ENCODE peak calls at places on chromosomes 7 and 10, in ten cellular contexts. A is AG20443, I is iPS-NIHi11, E is ascending aorta, O is NCI-H1092, N is NCI-H1417, S is GDM1, X is foreskin fibroblast, W is heart right ventricle, D is neural progenitor cell. J is an unnamed sample.

GRCh38 chr10:131250454-131251145 is 60.9 kb downstream of the TCERG1L start:
- DNase-seq in A (no peak), I (no peak), E (no peak), O (no peak), N (no peak), S (no peak), X (no peak), W (no peak), D (peak), J (no peak)

GRCh38 chr10:78798976-78799730 is 269.6 kb upstream of the ZMIZ1 start:
- DNase-seq in A (no peak), I (no peak), E (no peak), O (no peak), N (no peak), S (no peak), X (peak), W (no peak), D (no peak), J (no peak)

GRCh38 chr10:76382381-76382851 is 951.0 kb downstream of the LRMDA start:
- DNase-seq in A (peak), I (no peak), E (no peak), O (no peak), N (no peak), S (no peak), X (peak), W (no peak), D (no peak), J (no peak)

GRCh38 chr7:8121243-8121642 is 140.7 kb downstream of the ICA1 start:
- DNase-seq in A (no peak), I (no peak), E (no peak), O (no peak), N (no peak), S (no peak), X (no peak), W (no peak), D (no peak), J (no peak)

GRCh38 chr10:11012880-11013279 is 4.8 kb upstream of the CELF2 start:
- DNase-seq in A (no peak), I (no peak), E (no peak), O (no peak), N (no peak), S (no peak), X (peak), W (no peak), D (no peak), J (no peak)

GRCh38 chr10:35942052-35942451 is 300.0 kb upstream of the FZD8 start:
- DNase-seq in A (no peak), I (no peak), E (no peak), O (no peak), N (no peak), S (no peak), X (no peak), W (no peak), D (no peak), J (no peak)

GRCh38 chr10:74418285-74418872 is 267.4 kb downstream of the ADK start:
- DNase-seq in A (peak), I (peak), E (no peak), O (peak), N (peak), S (no peak), X (peak), W (no peak), D (peak), J (no peak)

GRCh38 chr7:37352974-37353948 is 95.4 kb downstream of the ELMO1 start:
- DNase-seq in A (no peak), I (peak), E (no peak), O (no peak), N (peak), S (peak), X (no peak), W (no peak), D (peak), J (peak)

GRCh38 chr7:16801111-16801542 is 3.7 kb downstream of the AGR2 start:
- DNase-seq in A (peak), I (peak), E (no peak), O (peak), N (peak), S (peak), X (peak), W (no peak), D (peak), J (no peak)

GRCh38 chr7:157555308-157555707 is 218.5 kb downstream of the DNAJB6 start:
- DNase-seq in A (no peak), I (no peak), E (peak), O (no peak), N (no peak), S (no peak), X (no peak), W (no peak), D (no peak), J (peak)

GRCh38 chr10:97633921-97634320 is 621 bp upstream of the MORN4 start:
- DNase-seq in A (no peak), I (no peak), E (no peak), O (no peak), N (peak), S (no peak), X (peak), W (no peak), D (peak), J (peak)

GRCh38 chr10:103706760-103707159 is 148.6 kb downstream of the SH3PXD2A start:
- DNase-seq in A (no peak), I (no peak), E (no peak), O (no peak), N (no peak), S (no peak), X (no peak), W (no peak), D (peak), J (no peak)

GRCh38 chr7:131364767-131365344 is 37.2 kb downstream of the MKLN1 start:
- DNase-seq in A (no peak), I (no peak), E (no peak), O (no peak), N (no peak), S (no peak), X (no peak), W (no peak), D (no peak), J (no peak)

GRCh38 chr7:30866939-30867338 is 44.7 kb upstream of the AQP1 start:
- DNase-seq in A (no peak), I (no peak), E (no peak), O (no peak), N (no peak), S (no peak), X (no peak), W (no peak), D (no peak), J (no peak)

GRCh38 chr10:68138526-68138925 is 29.2 kb downstream of the MYPN start:
- DNase-seq in A (no peak), I (no peak), E (no peak), O (no peak), N (no peak), S (no peak), X (no peak), W (no peak), D (no peak), J (no peak)

GRCh38 chr7:73526892-73527821 is 5.1 kb upstream of the BAZ1B start:
- DNase-seq in A (no peak), I (no peak), E (no peak), O (peak), N (peak), S (no peak), X (no peak), W (no peak), D (peak), J (peak)

GRCh38 chr10:119352042-119352441 is 144.7 kb downstream of the GRK5 start:
- DNase-seq in A (no peak), I (no peak), E (no peak), O (no peak), N (no peak), S (no peak), X (no peak), W (no peak), D (no peak), J (no peak)

GRCh38 chr7:15168489-15168888 is 265.9 kb upstream of the DGKB start:
- DNase-seq in A (no peak), I (no peak), E (no peak), O (no peak), N (no peak), S (no peak), X (peak), W (no peak), D (no peak), J (no peak)

J was measured in endodermal cell.